ENCODE peak calls at places on chromosomes 3 and 15, in five cellular contexts. S is K562, V is GM12878, D is H1, T is HepG2. F is an unnamed sample.

GRCh38 chr15:25333049-25333448 is 105.8 kb downstream of the UBE3A start:
- DNase-seq in S (no peak), V (no peak), D (no peak), T (no peak), F (no peak)

GRCh38 chr3:4584537-4585249 is 91.5 kb downstream of the ITPR1 start:
- DNase-seq in S (peak), V (peak), T (no peak), D (no peak), F (no peak)

GRCh38 chr3:142609136-142609535 is 12.9 kb downstream of the PLS1 start:
- DNase-seq in S (no peak), V (no peak), T (no peak), D (no peak), F (no peak)

GRCh38 chr3:37228734-37229133 is 54.4 kb upstream of the LRRFIP2 start:
- DNase-seq in V (no peak), T (no peak), S (peak), D (no peak), F (no peak)

GRCh38 chr3:184693011-184693975 is 18.6 kb downstream of the MAGEF1 start:
- DNase-seq in T (no peak), D (no peak), V (no peak), S (no peak), F (no peak)

GRCh38 chr3:170741756-170742530 is 128.1 kb downstream of the RPL22L1 start:
- DNase-seq in T (no peak), D (no peak), S (no peak), V (no peak), F (no peak)

GRCh38 chr3:10653241-10653640 is 147.9 kb upstream of the ATP2B2 start:
- DNase-seq in S (no peak), T (no peak), D (peak), V (no peak), F (no peak)

GRCh38 chr3:168512802-168513201 is 417.1 kb upstream of the GOLIM4 start:
- DNase-seq in S (no peak), T (no peak), D (no peak), V (no peak), F (no peak)

GRCh38 chr3:186594591-186595113 is 18.2 kb upstream of the AHSG start:
- DNase-seq in S (no peak), D (no peak), V (no peak), T (peak), F (no peak)

GRCh38 chr3:172982731-172983364 is 158.2 kb downstream of the SPATA16 start:
- DNase-seq in T (no peak), V (no peak), S (peak), D (no peak), F (peak)

GRCh38 chr3:4322635-4323034 is 19.5 kb downstream of the SETMAR start:
- DNase-seq in D (no peak), T (peak), V (no peak), S (peak), F (no peak)

GRCh38 chr3:159881828-159882309 is 106.8 kb upstream of the IL12A start:
- DNase-seq in S (no peak), T (no peak), V (no peak), D (no peak), F (no peak)
- TF ChIP-seq HDAC2 in S (no peak), T (no peak), V (no peak), D (no peak), F (no peak)

DNA sequence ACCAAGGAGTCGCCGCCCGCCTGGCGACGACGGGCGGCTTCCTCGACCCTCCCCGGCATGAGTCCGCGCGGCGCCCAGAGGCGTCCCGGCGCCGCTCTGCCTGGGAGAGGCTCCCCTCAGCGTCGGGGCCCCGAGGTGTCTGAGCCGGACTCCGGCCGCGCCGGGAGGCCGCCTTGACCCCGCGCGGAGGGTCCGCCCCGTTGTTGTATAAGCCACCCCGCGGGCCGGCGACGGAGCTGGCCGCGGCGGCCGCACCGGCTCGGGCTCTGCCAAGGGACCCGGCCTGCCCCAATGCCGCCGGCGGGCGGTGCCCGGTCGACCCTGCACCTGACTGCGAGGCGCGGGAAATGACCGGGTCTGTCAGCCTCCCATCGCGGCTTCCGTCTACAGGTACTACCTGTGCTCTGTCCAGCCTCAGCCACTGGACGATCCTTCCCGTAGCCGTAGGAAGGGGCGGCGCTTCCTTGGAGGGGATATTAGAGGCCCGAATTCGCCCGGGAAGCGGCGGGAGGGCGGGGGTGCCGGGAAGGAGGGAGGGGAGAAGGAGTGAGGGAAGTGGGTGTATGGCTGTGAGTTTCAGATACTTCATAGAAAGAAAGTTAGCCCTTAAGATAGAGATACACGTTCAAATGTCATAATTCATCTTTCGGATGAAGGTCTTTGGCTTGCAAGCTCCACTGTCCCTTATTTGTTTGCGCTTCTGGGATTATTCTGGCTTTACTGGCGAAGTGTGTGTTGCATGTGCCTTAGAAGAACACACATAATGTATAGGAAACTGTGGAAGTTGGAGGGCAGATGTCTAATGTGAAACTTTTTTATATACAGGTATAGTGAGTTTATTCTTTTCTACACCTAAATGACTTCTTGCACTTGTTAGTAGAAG is 623 bp downstream of the ABHD5 start:
- DNase-seq in T (peak), S (peak), D (peak), V (no peak), F (peak)
- TF ChIP-seq POLR2A in T (peak), S (no peak), D (no peak), V (no peak), F (peak)

DNA sequence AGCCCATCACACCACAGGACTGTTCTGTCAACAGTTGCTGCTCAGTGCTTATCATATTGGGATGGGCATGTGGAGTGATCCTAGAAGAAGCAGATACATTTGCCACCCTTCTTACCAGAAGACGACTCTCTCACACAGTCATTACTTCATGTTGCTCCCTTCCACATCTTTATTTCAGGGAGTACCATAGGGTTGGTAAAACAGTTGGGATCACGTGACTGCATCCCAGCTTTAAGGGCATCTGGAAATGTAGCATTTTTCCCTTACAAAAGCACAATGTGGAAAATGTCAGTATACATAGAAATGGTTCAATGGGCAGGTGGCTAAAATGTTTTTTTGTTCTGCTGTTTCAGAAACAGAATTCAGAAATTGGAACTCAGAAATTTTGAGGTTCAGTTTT is 791.0 kb downstream of the OTOL1 start:
- DNase-seq in T (no peak), V (no peak), D (no peak), S (no peak), F (no peak)
- TF ChIP-seq HDAC2 in T (no peak), V (no peak), D (no peak), S (no peak), F (no peak)

GRCh38 chr3:129276385-129276784 is 2.3 kb upstream of the HMCES start:
- DNase-seq in S (no peak), D (no peak), T (no peak), V (peak), F (no peak)

GRCh38 chr3:129277829-129278271 is 820 bp upstream of the HMCES start:
- DNase-seq in V (no peak), T (no peak), S (peak), D (peak), F (peak)

GRCh38 chr3:129280183-129280582 is 1.5 kb downstream of the HMCES start:
- DNase-seq in T (no peak), S (no peak), V (no peak), D (no peak), F (no peak)

GRCh38 chr3:129278970-129279906 is 568 bp downstream of the HMCES start:
- DNase-seq in V (no peak), D (peak), S (peak), T (peak), F (peak)

DNA sequence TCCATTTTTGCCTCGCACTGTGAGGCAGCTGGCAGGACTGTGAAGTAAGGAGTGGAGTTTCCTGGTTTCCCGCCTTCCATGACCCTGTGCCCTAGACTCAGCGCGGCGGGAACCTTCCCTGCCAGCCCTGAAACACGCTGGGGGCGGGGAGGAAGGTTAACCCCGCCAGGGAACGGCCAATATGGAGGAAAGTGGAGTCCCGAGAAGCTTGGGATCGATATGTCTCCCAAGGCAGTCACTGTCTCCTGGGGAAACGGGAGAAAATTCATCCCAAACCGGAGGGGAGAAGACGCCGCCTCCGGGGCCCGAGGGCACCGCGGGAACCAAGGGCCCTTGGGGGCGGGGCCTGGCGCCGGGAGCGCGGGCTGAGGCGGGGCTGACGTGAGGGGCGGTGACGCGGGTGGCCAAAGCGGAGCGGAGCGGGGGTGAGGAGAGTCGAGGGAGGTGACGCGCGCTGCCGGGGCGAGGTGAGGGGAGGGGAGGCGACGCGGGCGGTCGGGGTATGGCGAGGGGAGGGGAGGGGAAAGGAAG is at the start of gene HMCES:
- DNase-seq in S (peak), V (peak), D (peak), T (peak), F (peak)
- TF ChIP-seq POLR2A in S (peak), V (peak), D (no peak), T (no peak), F (no peak)

GRCh38 chr3:179885950-179886349 is 150.8 kb downstream of the PEX5L start:
- DNase-seq in T (no peak), D (no peak), V (no peak), S (no peak), F (no peak)

GRCh38 chr3:179880868-179881267 is 155.9 kb downstream of the PEX5L start:
- DNase-seq in V (no peak), S (no peak), T (no peak), D (no peak), F (no peak)

GRCh38 chr3:179884136-179884535 is 152.6 kb downstream of the PEX5L start:
- DNase-seq in T (no peak), S (no peak), V (no peak), D (no peak), F (no peak)

GRCh38 chr3:179887566-179887965 is 149.2 kb downstream of the PEX5L start:
- DNase-seq in S (no peak), D (no peak), V (no peak), T (no peak), F (no peak)

GRCh38 chr3:179882322-179882721 is 154.4 kb downstream of the PEX5L start:
- DNase-seq in T (no peak), S (no peak), V (peak), D (no peak), F (no peak)
- TF ChIP-seq HDAC2 in T (no peak), S (no peak), V (no peak), D (no peak), F (no peak)

GRCh38 chr3:155196131-155197075 is 97.1 kb downstream of the STRIT1 start:
- DNase-seq in D (no peak), S (peak), V (no peak), T (no peak), F (no peak)

GRCh38 chr3:155195558-155195957 is 97.9 kb downstream of the STRIT1 start:
- DNase-seq in S (no peak), T (no peak), V (no peak), D (no peak), F (no peak)

GRCh38 chr3:155194973-155195372 is 98.5 kb downstream of the STRIT1 start:
- DNase-seq in T (no peak), S (peak), V (no peak), D (no peak), F (no peak)

GRCh38 chr3:155192957-155193746 is 100.3 kb downstream of the STRIT1 start:
- DNase-seq in T (no peak), V (no peak), D (no peak), S (no peak), F (no peak)

GRCh38 chr3:155193868-155194267 is 99.6 kb downstream of the STRIT1 start:
- DNase-seq in T (no peak), S (no peak), D (no peak), V (no peak), F (no peak)
- TF ChIP-seq POLR2A in T (no peak), S (no peak), D (no peak), V (no peak), F (no peak)

DNA sequence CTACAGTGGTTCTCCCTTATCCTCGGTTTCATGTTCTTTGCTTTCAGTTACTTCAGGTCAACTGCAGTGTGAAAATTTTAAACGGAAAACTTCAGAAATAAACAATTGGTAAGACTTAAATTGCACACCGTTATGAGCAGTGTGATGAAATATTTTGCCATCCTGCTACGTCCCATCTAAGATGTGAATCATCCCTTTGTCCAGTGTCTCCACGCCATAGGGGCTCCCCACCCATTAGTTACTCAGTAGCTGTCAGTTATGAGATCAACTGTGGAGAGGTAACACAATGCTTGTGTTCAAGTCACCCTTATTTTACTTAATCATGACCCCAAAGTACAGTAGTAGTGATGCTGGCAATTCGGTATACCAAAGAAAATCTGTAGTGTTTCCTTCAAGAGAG is 47.4 kb downstream of the TJP1 start:
- DNase-seq in D (no peak), V (no peak), T (peak), S (no peak), F (peak)
- TF ChIP-seq HDAC2 in D (no peak), V (no peak), T (no peak), S (no peak), F (no peak)

GRCh38 chr3:119768668-119769393 is 13.1 kb upstream of the NR1I2 start:
- DNase-seq in V (no peak), D (no peak), T (no peak), S (no peak), F (no peak)
- TF ChIP-seq POLR2A in V (no peak), D (no peak), T (no peak), S (no peak), F (no peak)

GRCh38 chr3:106542101-106542769 is 673.4 kb upstream of the CBLB start:
- DNase-seq in S (no peak), T (no peak), V (no peak), D (no peak), F (no peak)

GRCh38 chr3:106540743-106541142 is 671.9 kb upstream of the CBLB start:
- DNase-seq in D (no peak), T (no peak), S (no peak), V (no peak), F (no peak)
- TF ChIP-seq HDAC2 in D (no peak), T (no peak), S (no peak), V (no peak), F (no peak)

GRCh38 chr3:150762662-150763121 is 277 bp downstream of the SIAH2 start:
- DNase-seq in S (no peak), D (no peak), T (no peak), V (no peak), F (no peak)
- TF ChIP-seq POLR2A in S (no peak), D (no peak), T (no peak), V (no peak), F (no peak)